ENCODE peak calls at places on chromosomes 16 and 17, in eight cellular contexts. One of them, this sample, is unnamed.
A peak's percentile ranks its signal among the peaks of the same experiment; 100 is the strongest.

GRCh38 chr17:7217113-7217987 is 2.3 kb downstream of the DLG4 start:
- DNase-seq in astrocyte: peak; percentile 59
- DNase-seq in activated CD8-positive, alpha-beta memory T cell treated with anti-CD3 and anti-CD28 coated beads for 48 hours: no peak
- DNase-seq in omental fat pad: no peak
- DNase-seq in activated naive CD8-positive, alpha-beta T cell treated with anti-CD3 and anti-CD28 coated beads for 36 hours: no peak
- DNase-seq in ACHN: peak; percentile 71
- DNase-seq in activated naive CD4-positive, alpha-beta T cell: no peak
- DNase-seq in neural crest cell: peak; percentile 56
- DNase-seq in this sample: no peak

GRCh38 chr17:3983945-3984484 is 19.8 kb upstream of the ATP2A3 start:
- DNase-seq in astrocyte: no peak
- DNase-seq in activated CD8-positive, alpha-beta memory T cell treated with anti-CD3 and anti-CD28 coated beads for 48 hours: no peak
- DNase-seq in omental fat pad: no peak
- DNase-seq in activated naive CD8-positive, alpha-beta T cell treated with anti-CD3 and anti-CD28 coated beads for 36 hours: no peak
- DNase-seq in ACHN: no peak
- DNase-seq in activated naive CD4-positive, alpha-beta T cell: no peak
- DNase-seq in neural crest cell: no peak
- DNase-seq in this sample: no peak

GRCh38 chr17:16934133-16934795 is 37.7 kb downstream of the TNFRSF13B start:
- DNase-seq in astrocyte: no peak
- DNase-seq in activated CD8-positive, alpha-beta memory T cell treated with anti-CD3 and anti-CD28 coated beads for 48 hours: no peak
- DNase-seq in omental fat pad: peak; percentile 14
- DNase-seq in activated naive CD8-positive, alpha-beta T cell treated with anti-CD3 and anti-CD28 coated beads for 36 hours: no peak
- DNase-seq in ACHN: no peak
- DNase-seq in activated naive CD4-positive, alpha-beta T cell: no peak
- DNase-seq in neural crest cell: no peak
- DNase-seq in this sample: no peak

GRCh38 chr16:79369796-79370195 is 230.7 kb downstream of the MAF start:
- DNase-seq in astrocyte: no peak
- DNase-seq in activated CD8-positive, alpha-beta memory T cell treated with anti-CD3 and anti-CD28 coated beads for 48 hours: no peak
- DNase-seq in omental fat pad: no peak
- DNase-seq in activated naive CD8-positive, alpha-beta T cell treated with anti-CD3 and anti-CD28 coated beads for 36 hours: no peak
- DNase-seq in ACHN: peak; percentile 10
- DNase-seq in activated naive CD4-positive, alpha-beta T cell: no peak
- DNase-seq in neural crest cell: no peak
- DNase-seq in this sample: no peak

GRCh38 chr17:65662166-65662565 is 100.7 kb upstream of the AXIN2 start:
- DNase-seq in astrocyte: peak; percentile 59
- DNase-seq in activated CD8-positive, alpha-beta memory T cell treated with anti-CD3 and anti-CD28 coated beads for 48 hours: no peak
- DNase-seq in omental fat pad: no peak
- DNase-seq in activated naive CD8-positive, alpha-beta T cell treated with anti-CD3 and anti-CD28 coated beads for 36 hours: no peak
- DNase-seq in ACHN: no peak
- DNase-seq in activated naive CD4-positive, alpha-beta T cell: no peak
- DNase-seq in neural crest cell: no peak
- DNase-seq in this sample: no peak

GRCh38 chr17:42414782-42415409 is 8.2 kb downstream of the CAVIN1 start:
- DNase-seq in astrocyte: no peak
- DNase-seq in activated CD8-positive, alpha-beta memory T cell treated with anti-CD3 and anti-CD28 coated beads for 48 hours: no peak
- DNase-seq in omental fat pad: no peak
- DNase-seq in activated naive CD8-positive, alpha-beta T cell treated with anti-CD3 and anti-CD28 coated beads for 36 hours: peak; percentile 59
- DNase-seq in ACHN: no peak
- DNase-seq in activated naive CD4-positive, alpha-beta T cell: peak; percentile 56
- DNase-seq in neural crest cell: no peak
- DNase-seq in this sample: no peak

GRCh38 chr17:79919164-79919585 is 79.9 kb upstream of the CBX4 start:
- DNase-seq in astrocyte: no peak
- DNase-seq in activated CD8-positive, alpha-beta memory T cell treated with anti-CD3 and anti-CD28 coated beads for 48 hours: no peak
- DNase-seq in omental fat pad: peak; percentile 42
- DNase-seq in activated naive CD8-positive, alpha-beta T cell treated with anti-CD3 and anti-CD28 coated beads for 36 hours: no peak
- DNase-seq in ACHN: peak; percentile 94
- DNase-seq in activated naive CD4-positive, alpha-beta T cell: no peak
- DNase-seq in neural crest cell: no peak
- DNase-seq in this sample: no peak

GRCh38 chr16:63363738-63364137 is 1327.5 kb upstream of the CDH8 start:
- DNase-seq in astrocyte: no peak
- DNase-seq in activated CD8-positive, alpha-beta memory T cell treated with anti-CD3 and anti-CD28 coated beads for 48 hours: no peak
- DNase-seq in omental fat pad: no peak
- DNase-seq in activated naive CD8-positive, alpha-beta T cell treated with anti-CD3 and anti-CD28 coated beads for 36 hours: no peak
- DNase-seq in ACHN: peak; percentile 36
- DNase-seq in activated naive CD4-positive, alpha-beta T cell: no peak
- DNase-seq in neural crest cell: no peak
- DNase-seq in this sample: no peak

GRCh38 chr17:16909887-16910286 is 62.0 kb downstream of the TNFRSF13B start:
- DNase-seq in astrocyte: no peak
- DNase-seq in activated CD8-positive, alpha-beta memory T cell treated with anti-CD3 and anti-CD28 coated beads for 48 hours: no peak
- DNase-seq in omental fat pad: no peak
- DNase-seq in activated naive CD8-positive, alpha-beta T cell treated with anti-CD3 and anti-CD28 coated beads for 36 hours: no peak
- DNase-seq in ACHN: no peak
- DNase-seq in activated naive CD4-positive, alpha-beta T cell: no peak
- DNase-seq in neural crest cell: no peak
- DNase-seq in this sample: no peak

GRCh38 chr17:16987830-16988601 is 16.1 kb upstream of the TNFRSF13B start:
- DNase-seq in astrocyte: peak; percentile 79
- DNase-seq in activated CD8-positive, alpha-beta memory T cell treated with anti-CD3 and anti-CD28 coated beads for 48 hours: peak; percentile 43
- DNase-seq in omental fat pad: no peak
- DNase-seq in activated naive CD8-positive, alpha-beta T cell treated with anti-CD3 and anti-CD28 coated beads for 36 hours: peak; percentile 57
- DNase-seq in ACHN: peak; percentile 83
- DNase-seq in activated naive CD4-positive, alpha-beta T cell: peak; percentile 30
- DNase-seq in neural crest cell: no peak
- DNase-seq in this sample: no peak

GRCh38 chr17:17783825-17784598 is 52.8 kb downstream of the SREBF1 start:
- DNase-seq in astrocyte: peak; percentile 70
- DNase-seq in activated CD8-positive, alpha-beta memory T cell treated with anti-CD3 and anti-CD28 coated beads for 48 hours: no peak
- DNase-seq in omental fat pad: no peak
- DNase-seq in activated naive CD8-positive, alpha-beta T cell treated with anti-CD3 and anti-CD28 coated beads for 36 hours: no peak
- DNase-seq in ACHN: no peak
- DNase-seq in activated naive CD4-positive, alpha-beta T cell: peak; percentile 34
- DNase-seq in neural crest cell: peak; percentile 17
- DNase-seq in this sample: no peak

GRCh38 chr16:20073203-20074088 is at the start of gene GPR139:
- DNase-seq in astrocyte: no peak
- DNase-seq in activated CD8-positive, alpha-beta memory T cell treated with anti-CD3 and anti-CD28 coated beads for 48 hours: no peak
- DNase-seq in omental fat pad: no peak
- DNase-seq in activated naive CD8-positive, alpha-beta T cell treated with anti-CD3 and anti-CD28 coated beads for 36 hours: no peak
- DNase-seq in ACHN: no peak
- DNase-seq in activated naive CD4-positive, alpha-beta T cell: no peak
- DNase-seq in neural crest cell: peak; percentile 21
- DNase-seq in this sample: no peak

GRCh38 chr16:6249863-6250262 is 1082.8 kb upstream of the RBFOX1 start:
- DNase-seq in astrocyte: no peak
- DNase-seq in activated CD8-positive, alpha-beta memory T cell treated with anti-CD3 and anti-CD28 coated beads for 48 hours: no peak
- DNase-seq in omental fat pad: no peak
- DNase-seq in activated naive CD8-positive, alpha-beta T cell treated with anti-CD3 and anti-CD28 coated beads for 36 hours: no peak
- DNase-seq in ACHN: no peak
- DNase-seq in activated naive CD4-positive, alpha-beta T cell: no peak
- DNase-seq in neural crest cell: no peak
- DNase-seq in this sample: no peak

GRCh38 chr17:29158515-29159275 is 21.5 kb downstream of the MYO18A start:
- DNase-seq in astrocyte: peak; percentile 81
- DNase-seq in activated CD8-positive, alpha-beta memory T cell treated with anti-CD3 and anti-CD28 coated beads for 48 hours: no peak
- DNase-seq in omental fat pad: no peak
- DNase-seq in activated naive CD8-positive, alpha-beta T cell treated with anti-CD3 and anti-CD28 coated beads for 36 hours: no peak
- DNase-seq in ACHN: peak; percentile 45
- DNase-seq in activated naive CD4-positive, alpha-beta T cell: no peak
- DNase-seq in neural crest cell: no peak
- DNase-seq in this sample: no peak

GRCh38 chr16:71456801-71457200 is 5.2 kb downstream of the ZNF23 start:
- DNase-seq in astrocyte: no peak
- DNase-seq in activated CD8-positive, alpha-beta memory T cell treated with anti-CD3 and anti-CD28 coated beads for 48 hours: no peak
- DNase-seq in omental fat pad: no peak
- DNase-seq in activated naive CD8-positive, alpha-beta T cell treated with anti-CD3 and anti-CD28 coated beads for 36 hours: no peak
- DNase-seq in ACHN: no peak
- DNase-seq in activated naive CD4-positive, alpha-beta T cell: no peak
- DNase-seq in neural crest cell: no peak
- DNase-seq in this sample: no peak

GRCh38 chr16:46976550-46976949 is 3.1 kb upstream of the DNAJA2 start:
- DNase-seq in astrocyte: no peak
- DNase-seq in activated CD8-positive, alpha-beta memory T cell treated with anti-CD3 and anti-CD28 coated beads for 48 hours: no peak
- DNase-seq in omental fat pad: no peak
- DNase-seq in activated naive CD8-positive, alpha-beta T cell treated with anti-CD3 and anti-CD28 coated beads for 36 hours: no peak
- DNase-seq in ACHN: no peak
- DNase-seq in activated naive CD4-positive, alpha-beta T cell: no peak
- DNase-seq in neural crest cell: no peak
- DNase-seq in this sample: no peak

GRCh38 chr16:13436641-13437423 is 483.1 kb upstream of the ERCC4 start:
- DNase-seq in astrocyte: peak; percentile 28
- DNase-seq in activated CD8-positive, alpha-beta memory T cell treated with anti-CD3 and anti-CD28 coated beads for 48 hours: no peak
- DNase-seq in omental fat pad: no peak
- DNase-seq in activated naive CD8-positive, alpha-beta T cell treated with anti-CD3 and anti-CD28 coated beads for 36 hours: no peak
- DNase-seq in ACHN: peak; percentile 96
- DNase-seq in activated naive CD4-positive, alpha-beta T cell: no peak
- DNase-seq in neural crest cell: no peak
- DNase-seq in this sample: no peak

GRCh38 chr17:38533706-38534497 is 71.8 kb downstream of the SRCIN1 start:
- DNase-seq in astrocyte: no peak
- DNase-seq in activated CD8-positive, alpha-beta memory T cell treated with anti-CD3 and anti-CD28 coated beads for 48 hours: no peak
- DNase-seq in omental fat pad: no peak
- DNase-seq in activated naive CD8-positive, alpha-beta T cell treated with anti-CD3 and anti-CD28 coated beads for 36 hours: no peak
- DNase-seq in ACHN: no peak
- DNase-seq in activated naive CD4-positive, alpha-beta T cell: no peak
- DNase-seq in neural crest cell: no peak
- DNase-seq in this sample: no peak

GRCh38 chr16:83831451-83831987 is 23.7 kb downstream of the HSBP1 start:
- DNase-seq in astrocyte: no peak
- DNase-seq in activated CD8-positive, alpha-beta memory T cell treated with anti-CD3 and anti-CD28 coated beads for 48 hours: no peak
- DNase-seq in omental fat pad: no peak
- DNase-seq in activated naive CD8-positive, alpha-beta T cell treated with anti-CD3 and anti-CD28 coated beads for 36 hours: no peak
- DNase-seq in ACHN: no peak
- DNase-seq in activated naive CD4-positive, alpha-beta T cell: no peak
- DNase-seq in neural crest cell: no peak
- DNase-seq in this sample: no peak

GRCh38 chr16:72536673-72537435 is 364.9 kb upstream of the PMFBP1 start:
- DNase-seq in astrocyte: peak; percentile 83
- DNase-seq in activated CD8-positive, alpha-beta memory T cell treated with anti-CD3 and anti-CD28 coated beads for 48 hours: no peak
- DNase-seq in omental fat pad: no peak
- DNase-seq in activated naive CD8-positive, alpha-beta T cell treated with anti-CD3 and anti-CD28 coated beads for 36 hours: no peak
- DNase-seq in ACHN: no peak
- DNase-seq in activated naive CD4-positive, alpha-beta T cell: no peak
- DNase-seq in neural crest cell: no peak
- DNase-seq in this sample: no peak

GRCh38 chr17:74528491-74529199 is 2.6 kb downstream of the CD300LB start:
- DNase-seq in astrocyte: no peak
- DNase-seq in activated CD8-positive, alpha-beta memory T cell treated with anti-CD3 and anti-CD28 coated beads for 48 hours: no peak
- DNase-seq in omental fat pad: peak; percentile 22
- DNase-seq in activated naive CD8-positive, alpha-beta T cell treated with anti-CD3 and anti-CD28 coated beads for 36 hours: no peak
- DNase-seq in ACHN: no peak
- DNase-seq in activated naive CD4-positive, alpha-beta T cell: no peak
- DNase-seq in neural crest cell: no peak
- DNase-seq in this sample: no peak

GRCh38 chr16:87347932-87348615 is 30.9 kb upstream of the C16orf95 start:
- DNase-seq in astrocyte: no peak
- DNase-seq in activated CD8-positive, alpha-beta memory T cell treated with anti-CD3 and anti-CD28 coated beads for 48 hours: no peak
- DNase-seq in omental fat pad: no peak
- DNase-seq in activated naive CD8-positive, alpha-beta T cell treated with anti-CD3 and anti-CD28 coated beads for 36 hours: no peak
- DNase-seq in ACHN: no peak
- DNase-seq in activated naive CD4-positive, alpha-beta T cell: no peak
- DNase-seq in neural crest cell: no peak
- DNase-seq in this sample: no peak

GRCh38 chr17:19338031-19338990 is 24.2 kb downstream of the B9D1 start:
- DNase-seq in astrocyte: peak; percentile 16
- DNase-seq in activated CD8-positive, alpha-beta memory T cell treated with anti-CD3 and anti-CD28 coated beads for 48 hours: peak; percentile 23
- DNase-seq in omental fat pad: no peak
- DNase-seq in activated naive CD8-positive, alpha-beta T cell treated with anti-CD3 and anti-CD28 coated beads for 36 hours: peak; percentile 63
- DNase-seq in ACHN: peak; percentile 66
- DNase-seq in activated naive CD4-positive, alpha-beta T cell: peak; percentile 58
- DNase-seq in neural crest cell: peak; percentile 52
- DNase-seq in this sample: no peak

GRCh38 chr17:3890082-3890892 is 2.6 kb downstream of the CAMKK1 start:
- DNase-seq in astrocyte: peak; percentile 85
- DNase-seq in activated CD8-positive, alpha-beta memory T cell treated with anti-CD3 and anti-CD28 coated beads for 48 hours: no peak
- DNase-seq in omental fat pad: peak; percentile 81
- DNase-seq in activated naive CD8-positive, alpha-beta T cell treated with anti-CD3 and anti-CD28 coated beads for 36 hours: no peak
- DNase-seq in ACHN: peak; percentile 98
- DNase-seq in activated naive CD4-positive, alpha-beta T cell: no peak
- DNase-seq in neural crest cell: no peak
- DNase-seq in this sample: no peak

GRCh38 chr17:12624221-12624620 is 41.5 kb upstream of the MYOCD start:
- DNase-seq in astrocyte: peak; percentile 38
- DNase-seq in activated CD8-positive, alpha-beta memory T cell treated with anti-CD3 and anti-CD28 coated beads for 48 hours: no peak
- DNase-seq in omental fat pad: no peak
- DNase-seq in activated naive CD8-positive, alpha-beta T cell treated with anti-CD3 and anti-CD28 coated beads for 36 hours: no peak
- DNase-seq in ACHN: no peak
- DNase-seq in activated naive CD4-positive, alpha-beta T cell: no peak
- DNase-seq in neural crest cell: no peak
- DNase-seq in this sample: no peak

GRCh38 chr16:50208460-50208931 is 55.4 kb downstream of the TENT4B start:
- DNase-seq in astrocyte: peak; percentile 49
- DNase-seq in activated CD8-positive, alpha-beta memory T cell treated with anti-CD3 and anti-CD28 coated beads for 48 hours: no peak
- DNase-seq in omental fat pad: no peak
- DNase-seq in activated naive CD8-positive, alpha-beta T cell treated with anti-CD3 and anti-CD28 coated beads for 36 hours: no peak
- DNase-seq in ACHN: peak; percentile 42
- DNase-seq in activated naive CD4-positive, alpha-beta T cell: no peak
- DNase-seq in neural crest cell: no peak
- DNase-seq in this sample: no peak

GRCh38 chr17:67475161-67475887 is 98.2 kb downstream of the PITPNC1 start:
- DNase-seq in astrocyte: peak; percentile 56
- DNase-seq in activated CD8-positive, alpha-beta memory T cell treated with anti-CD3 and anti-CD28 coated beads for 48 hours: peak; percentile 52
- DNase-seq in omental fat pad: peak; percentile 51
- DNase-seq in activated naive CD8-positive, alpha-beta T cell treated with anti-CD3 and anti-CD28 coated beads for 36 hours: peak; percentile 82
- DNase-seq in ACHN: peak; percentile 73
- DNase-seq in activated naive CD4-positive, alpha-beta T cell: peak; percentile 81
- DNase-seq in neural crest cell: peak; percentile 62
- DNase-seq in this sample: peak; percentile 61

GRCh38 chr16:85696761-85697160 is 8.0 kb upstream of the GINS2 start:
- DNase-seq in astrocyte: no peak
- DNase-seq in activated CD8-positive, alpha-beta memory T cell treated with anti-CD3 and anti-CD28 coated beads for 48 hours: no peak
- DNase-seq in omental fat pad: no peak
- DNase-seq in activated naive CD8-positive, alpha-beta T cell treated with anti-CD3 and anti-CD28 coated beads for 36 hours: no peak
- DNase-seq in ACHN: no peak
- DNase-seq in activated naive CD4-positive, alpha-beta T cell: no peak
- DNase-seq in neural crest cell: no peak
- DNase-seq in this sample: no peak

GRCh38 chr16:81319221-81319912 is 4.6 kb downstream of the GAN start:
- DNase-seq in astrocyte: peak; percentile 74
- DNase-seq in activated CD8-positive, alpha-beta memory T cell treated with anti-CD3 and anti-CD28 coated beads for 48 hours: no peak
- DNase-seq in omental fat pad: no peak
- DNase-seq in activated naive CD8-positive, alpha-beta T cell treated with anti-CD3 and anti-CD28 coated beads for 36 hours: no peak
- DNase-seq in ACHN: peak; percentile 92
- DNase-seq in activated naive CD4-positive, alpha-beta T cell: no peak
- DNase-seq in neural crest cell: no peak
- DNase-seq in this sample: no peak